ENCODE peak calls at places on chromosomes 12 and 14, in four cellular contexts. One of them, this sample, is unnamed.

GRCh38 chr12:119409043-119409442 is 74.5 kb downstream of the CCDC60 start:
- DNase-seq in BJ: no peak
- DNase-seq in cardiac fibroblast: no peak
- DNase-seq in activated CD4-positive, alpha-beta T cell treated with anti-CD3 and anti-CD28 coated beads, Interleukin-2, amount 50 U/mL, for 1 hour: no peak
- DNase-seq in this sample: no peak

GRCh38 chr12:132472386-132472785 is 17.6 kb upstream of the FBRSL1 start:
- DNase-seq in cardiac fibroblast: no peak
- DNase-seq in activated CD4-positive, alpha-beta T cell treated with anti-CD3 and anti-CD28 coated beads, Interleukin-2, amount 50 U/mL, for 1 hour: no peak
- DNase-seq in BJ: no peak
- DNase-seq in this sample: no peak

GRCh38 chr12:58916891-58917570 is 3.3 kb downstream of the LRIG3 start:
- DNase-seq in BJ: no peak
- DNase-seq in activated CD4-positive, alpha-beta T cell treated with anti-CD3 and anti-CD28 coated beads, Interleukin-2, amount 50 U/mL, for 1 hour: no peak
- DNase-seq in cardiac fibroblast: peak
- DNase-seq in this sample: peak

GRCh38 chr12:121843236-121843982 is 15.2 kb downstream of the HPD start:
- DNase-seq in activated CD4-positive, alpha-beta T cell treated with anti-CD3 and anti-CD28 coated beads, Interleukin-2, amount 50 U/mL, for 1 hour: no peak
- DNase-seq in BJ: no peak
- DNase-seq in cardiac fibroblast: no peak
- DNase-seq in this sample: no peak

GRCh38 chr14:64856528-64857445 is 22.9 kb downstream of the SPTB start:
- DNase-seq in activated CD4-positive, alpha-beta T cell treated with anti-CD3 and anti-CD28 coated beads, Interleukin-2, amount 50 U/mL, for 1 hour: no peak
- DNase-seq in cardiac fibroblast: no peak
- DNase-seq in BJ: no peak
- DNase-seq in this sample: no peak

GRCh38 chr12:108379761-108380160 is 40.6 kb upstream of the CMKLR1 start:
- DNase-seq in activated CD4-positive, alpha-beta T cell treated with anti-CD3 and anti-CD28 coated beads, Interleukin-2, amount 50 U/mL, for 1 hour: no peak
- DNase-seq in BJ: no peak
- DNase-seq in cardiac fibroblast: no peak
- DNase-seq in this sample: no peak

GRCh38 chr12:49369723-49370145 is 2.5 kb downstream of the SPATS2 start:
- DNase-seq in activated CD4-positive, alpha-beta T cell treated with anti-CD3 and anti-CD28 coated beads, Interleukin-2, amount 50 U/mL, for 1 hour: no peak
- DNase-seq in cardiac fibroblast: peak
- DNase-seq in BJ: no peak
- DNase-seq in this sample: peak

GRCh38 chr12:55829967-55830600 is 697 bp upstream of the DNAJC14 start:
- DNase-seq in activated CD4-positive, alpha-beta T cell treated with anti-CD3 and anti-CD28 coated beads, Interleukin-2, amount 50 U/mL, for 1 hour: no peak
- DNase-seq in cardiac fibroblast: no peak
- DNase-seq in BJ: no peak
- DNase-seq in this sample: peak

GRCh38 chr12:57047981-57048380 is 1.9 kb downstream of the MYO1A start:
- DNase-seq in cardiac fibroblast: no peak
- DNase-seq in activated CD4-positive, alpha-beta T cell treated with anti-CD3 and anti-CD28 coated beads, Interleukin-2, amount 50 U/mL, for 1 hour: no peak
- DNase-seq in BJ: peak
- DNase-seq in this sample: no peak

GRCh38 chr14:35576260-35576659 is 42.3 kb downstream of the INSM2 start:
- DNase-seq in activated CD4-positive, alpha-beta T cell treated with anti-CD3 and anti-CD28 coated beads, Interleukin-2, amount 50 U/mL, for 1 hour: no peak
- DNase-seq in cardiac fibroblast: peak
- DNase-seq in BJ: no peak
- DNase-seq in this sample: peak

GRCh38 chr12:90621927-90622326 is 333.0 kb downstream of the CCER1 start:
- DNase-seq in activated CD4-positive, alpha-beta T cell treated with anti-CD3 and anti-CD28 coated beads, Interleukin-2, amount 50 U/mL, for 1 hour: no peak
- DNase-seq in cardiac fibroblast: peak
- DNase-seq in BJ: no peak
- DNase-seq in this sample: peak

GRCh38 chr12:95790025-95790911 is at the start of gene NTN4:
- DNase-seq in cardiac fibroblast: peak
- DNase-seq in activated CD4-positive, alpha-beta T cell treated with anti-CD3 and anti-CD28 coated beads, Interleukin-2, amount 50 U/mL, for 1 hour: peak
- DNase-seq in BJ: no peak
- DNase-seq in this sample: peak